ENCODE peak calls at places on chromosomes 16 and 17, in nine cellular contexts. Q is neural progenitor cell, T is heart left ventricle, G is neural crest cell, Z is kidney epithelial cell, A is pancreas, W is sigmoid colon, I is lung, L is breast epithelium. M is an unnamed sample.

GRCh38 chr16:8996891-8997290 is 33.2 kb upstream of the USP7 start:
- DNase-seq in Q (no peak), T (no peak), G (no peak), Z (no peak), A (no peak), W (no peak), I (no peak), L (no peak), M (peak)

GRCh38 chr17:55453836-55454557 is 32.4 kb upstream of the MMD start:
- DNase-seq in Q (no peak), T (no peak), G (no peak), Z (no peak), A (no peak), W (no peak), I (no peak), L (no peak), M (no peak)

GRCh38 chr16:54347961-54348360 is 61.4 kb upstream of the IRX3 start:
- DNase-seq in Q (no peak), T (no peak), G (no peak), Z (no peak), A (no peak), W (peak), I (no peak), L (no peak), M (no peak)

GRCh38 chr17:56548661-56549060 is 44.8 kb upstream of the NOG start:
- DNase-seq in Q (no peak), T (no peak), G (no peak), Z (no peak), A (no peak), W (no peak), I (no peak), L (no peak), M (no peak)

GRCh38 chr17:30226878-30227277 is 8.6 kb downstream of the SLC6A4 start:
- DNase-seq in Q (no peak), T (no peak), G (no peak), Z (no peak), A (no peak), W (no peak), I (no peak), L (no peak), M (no peak)

GRCh38 chr17:1787301-1787902 is 25.5 kb downstream of the SERPINF1 start:
- DNase-seq in Q (no peak), T (peak), G (no peak), Z (peak), A (no peak), W (peak), I (no peak), L (no peak), M (no peak)

GRCh38 chr17:31593806-31594205 is 202.3 kb downstream of the RAB11FIP4 start:
- DNase-seq in Q (no peak), T (peak), G (no peak), Z (no peak), A (no peak), W (no peak), I (no peak), L (no peak), M (no peak)

GRCh38 chr16:74982303-74982702 is 2.6 kb downstream of the WDR59 start:
- DNase-seq in Q (no peak), T (no peak), G (no peak), Z (no peak), A (no peak), W (no peak), I (no peak), L (no peak), M (no peak)

GRCh38 chr17:78434455-78435329 is 56.2 kb downstream of the PGS1 start:
- DNase-seq in Q (no peak), T (no peak), G (no peak), Z (no peak), A (no peak), W (no peak), I (no peak), L (no peak), M (no peak)

GRCh38 chr17:80849119-80849518 is 142.5 kb upstream of the CHMP6 start:
- DNase-seq in Q (no peak), T (no peak), G (no peak), Z (no peak), A (no peak), W (peak), I (no peak), L (no peak), M (no peak)

GRCh38 chr16:58028541-58029070 is 3.1 kb downstream of the MMP15 start:
- DNase-seq in Q (no peak), T (no peak), G (no peak), Z (no peak), A (peak), W (no peak), I (no peak), L (no peak), M (no peak)

GRCh38 chr16:11254913-11255736 is 879 bp downstream of the SOCS1 start:
- DNase-seq in Q (peak), T (peak), G (peak), Z (peak), A (peak), W (peak), I (no peak), L (peak), M (peak)

GRCh38 chr17:10729334-10730193 is at the start of gene TMEM220:
- DNase-seq in Q (peak), T (peak), G (peak), Z (peak), A (peak), W (peak), I (peak), L (peak), M (peak)

GRCh38 chr16:57984443-57985203 is 13.7 kb upstream of the CNGB1 start:
- DNase-seq in Q (peak), T (peak), G (peak), Z (peak), A (peak), W (peak), I (peak), L (peak), M (peak)

GRCh38 chr16:31073073-31073822 is 792 bp downstream of the ZNF668 start:
- DNase-seq in Q (peak), T (peak), G (peak), Z (no peak), A (peak), W (peak), I (peak), L (peak), M (peak)

GRCh38 chr17:27733771-27734170 is 66.6 kb downstream of the NOS2 start:
- DNase-seq in Q (no peak), T (no peak), G (no peak), Z (no peak), A (no peak), W (no peak), I (no peak), L (no peak), M (no peak)

GRCh38 chr17:7857724-7858486 is at the start of gene CYB5D1:
- DNase-seq in Q (peak), T (peak), G (peak), Z (peak), A (peak), W (peak), I (peak), L (peak), M (peak)

GRCh38 chr17:7858487-7858832 is 657 bp downstream of the CYB5D1 start:
- DNase-seq in Q (peak), T (no peak), G (no peak), Z (no peak), A (peak), W (peak), I (no peak), L (peak), M (peak)

GRCh38 chr17:7864995-7865650 is 7.3 kb downstream of the CYB5D1 start:
- DNase-seq in Q (no peak), T (no peak), G (no peak), Z (no peak), A (no peak), W (no peak), I (no peak), L (no peak), M (no peak)

GRCh38 chr17:7859028-7859427 is 1.2 kb downstream of the CYB5D1 start:
- DNase-seq in Q (no peak), T (no peak), G (no peak), Z (no peak), A (no peak), W (no peak), I (no peak), L (peak), M (no peak)

GRCh38 chr17:7862692-7863437 is 5.1 kb downstream of the CYB5D1 start:
- DNase-seq in Q (peak), T (no peak), G (no peak), Z (no peak), A (peak), W (peak), I (no peak), L (peak), M (no peak)
- TF ChIP-seq CTCF in Q (peak), T (peak), G (peak), Z (peak), A (peak), W (peak), I (peak), L (peak), M (peak)

DNA sequence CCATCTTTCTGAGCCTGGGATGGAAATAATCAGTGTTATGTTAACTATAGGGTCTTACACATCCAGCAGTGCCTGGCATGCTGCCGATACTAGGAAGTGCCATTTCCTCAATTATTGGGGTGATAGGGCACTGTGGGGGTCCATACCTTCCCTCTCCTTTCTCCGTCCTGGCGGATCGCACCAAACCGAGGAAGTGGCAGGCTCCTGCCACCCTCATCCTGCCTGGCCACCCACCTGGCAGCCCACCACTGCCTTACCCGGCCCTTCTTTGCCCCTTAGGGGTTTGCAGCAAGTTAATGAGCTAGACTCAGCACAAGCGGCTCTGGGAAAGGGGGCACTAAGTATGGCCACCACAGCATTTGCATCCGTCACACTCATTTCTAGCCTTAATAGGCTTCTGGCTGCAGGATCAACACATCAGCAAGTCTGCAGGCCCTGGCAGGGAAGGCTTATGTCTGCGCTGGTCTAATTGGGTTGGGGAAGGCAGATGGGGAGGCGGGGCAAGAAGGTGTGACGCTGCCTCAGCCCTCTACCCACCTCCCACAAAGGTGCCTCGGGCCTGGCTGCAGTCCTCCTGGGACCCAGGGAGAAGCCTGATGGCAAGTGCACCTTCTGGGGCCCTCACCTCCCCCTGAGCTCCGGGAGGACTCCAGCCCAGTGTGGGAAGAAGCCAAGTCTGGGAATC is 28.6 kb downstream of the DCAKD start:
- DNase-seq in Q (no peak), T (no peak), G (no peak), Z (no peak), A (no peak), W (no peak), I (no peak), L (no peak), M (peak)
- TF ChIP-seq CTCF in Q (no peak), T (no peak), G (no peak), Z (no peak), A (no peak), W (no peak), I (no peak), L (no peak), M (no peak)

DNA sequence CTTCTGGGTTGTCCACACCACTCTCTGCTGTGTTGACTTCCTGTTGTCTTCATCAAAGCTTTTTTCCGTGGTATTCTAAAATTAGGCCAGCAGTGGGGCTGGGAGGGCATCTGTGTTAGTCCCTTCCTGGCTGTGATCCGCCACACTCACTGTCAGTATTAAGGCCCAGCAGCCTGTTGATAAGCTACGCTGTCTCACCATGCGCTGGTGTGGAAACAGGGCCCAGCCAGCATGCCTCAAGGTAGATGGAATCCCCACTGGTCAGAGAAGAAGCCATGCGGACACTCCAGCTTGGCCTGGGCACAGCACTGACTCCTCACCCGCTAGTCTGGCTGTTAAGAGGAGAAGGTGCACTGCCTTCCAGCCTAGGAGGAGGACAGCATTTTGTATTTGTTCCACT is 11.4 kb downstream of the CDR2L start:
- DNase-seq in Q (no peak), T (peak), G (no peak), Z (no peak), A (no peak), W (no peak), I (no peak), L (no peak), M (no peak)
- TF ChIP-seq CTCF in Q (no peak), T (no peak), G (no peak), Z (no peak), A (no peak), W (no peak), I (no peak), L (no peak), M (no peak)

GRCh38 chr17:81959362-81960129 is 1.4 kb downstream of the NOTUM start:
- DNase-seq in Q (peak), T (peak), G (peak), Z (no peak), A (peak), W (peak), I (peak), L (peak), M (peak)
- TF ChIP-seq CTCF in Q (peak), T (peak), G (peak), Z (peak), A (peak), W (no peak), I (peak), L (peak), M (peak)

DNA sequence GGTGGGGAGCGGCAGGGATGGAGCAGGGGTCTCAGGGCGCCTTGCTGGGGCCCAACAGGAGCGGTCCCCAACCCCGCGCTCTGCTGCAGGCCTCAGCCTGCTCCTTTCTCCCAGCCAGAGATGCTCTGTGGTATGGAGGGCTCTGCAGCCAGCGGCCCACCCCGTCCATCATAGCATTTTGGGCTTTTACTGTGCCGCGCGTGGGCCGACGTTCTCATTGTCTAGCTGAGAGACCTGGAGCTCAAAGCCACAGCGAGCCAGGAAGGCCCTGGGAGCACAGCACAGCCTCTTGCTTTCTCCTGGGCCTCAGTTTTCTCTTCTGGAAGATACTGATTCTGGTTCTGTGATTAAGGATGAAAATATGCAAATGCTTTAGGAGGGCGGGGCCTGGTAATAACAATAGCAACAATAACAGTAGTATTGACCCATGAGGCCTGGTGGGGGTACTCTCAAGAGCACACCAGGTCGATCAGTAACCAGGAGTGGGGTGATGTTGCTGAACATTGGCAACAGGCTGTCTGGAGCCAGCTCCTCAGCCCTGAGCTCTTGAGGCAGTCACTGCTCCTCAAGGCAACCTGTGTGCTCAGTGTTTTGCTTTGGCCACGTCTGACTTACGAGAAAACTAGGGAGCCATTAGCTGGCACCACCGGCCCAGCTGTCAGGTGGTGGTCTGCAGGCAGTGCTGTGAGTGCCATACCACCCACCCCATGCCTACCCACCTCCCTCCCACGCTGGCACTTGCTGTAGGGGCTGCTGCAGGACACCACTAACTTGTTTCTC is 1.1 kb upstream of the RASD1 start:
- DNase-seq in Q (no peak), T (peak), G (no peak), Z (no peak), A (no peak), W (no peak), I (no peak), L (no peak), M (no peak)
- TF ChIP-seq CTCF in Q (no peak), T (no peak), G (no peak), Z (no peak), A (no peak), W (no peak), I (no peak), L (no peak), M (peak)

GRCh38 chr16:73846292-73846849 is 450.2 kb upstream of the PSMD7 start:
- DNase-seq in Q (peak), T (no peak), G (no peak), Z (no peak), A (no peak), W (no peak), I (no peak), L (no peak), M (peak)
- TF ChIP-seq CTCF in Q (peak), T (no peak), G (no peak), Z (no peak), A (no peak), W (no peak), I (no peak), L (no peak), M (no peak)

DNA sequence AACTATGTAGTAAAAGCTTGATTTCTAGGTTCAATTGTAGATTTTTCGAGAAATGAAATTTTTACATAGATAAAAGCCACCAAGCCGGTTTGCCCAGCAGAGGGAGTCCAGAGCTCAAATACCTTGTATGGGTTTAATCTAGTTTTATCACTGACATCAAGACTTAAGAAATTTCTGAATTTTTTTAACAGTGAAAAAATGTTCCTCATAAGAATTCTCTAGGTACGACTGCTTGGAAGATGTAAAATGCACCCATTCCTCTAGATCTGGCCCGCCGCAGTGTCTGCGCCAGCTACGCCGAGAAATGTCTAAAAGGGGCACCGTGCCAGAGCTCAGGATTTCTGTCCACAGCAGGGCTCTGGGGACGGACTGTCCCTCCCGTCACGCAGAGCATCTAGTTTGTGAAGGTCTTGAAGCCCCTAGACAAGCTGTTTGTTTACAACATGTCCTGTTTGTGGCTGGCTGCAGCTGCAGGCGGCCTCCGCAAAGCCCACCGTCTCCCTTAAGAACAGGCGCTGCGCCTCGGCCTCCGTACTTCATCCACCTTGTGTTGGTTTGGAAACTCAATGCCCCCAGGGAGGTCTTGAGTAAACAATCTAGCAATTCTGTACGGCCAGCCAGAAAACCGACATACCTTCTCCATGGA is 24.8 kb downstream of the MAP1LC3B start:
- DNase-seq in Q (peak), T (no peak), G (no peak), Z (no peak), A (no peak), W (peak), I (no peak), L (no peak), M (no peak)
- TF ChIP-seq CTCF in Q (peak), T (peak), G (peak), Z (peak), A (peak), W (peak), I (peak), L (peak), M (peak)

GRCh38 chr17:63836811-63837210 is 5.7 kb downstream of the SMARCD2 start:
- DNase-seq in Q (no peak), T (no peak), G (no peak), Z (no peak), A (no peak), W (no peak), I (no peak), L (no peak), M (no peak)

GRCh38 chr17:63834431-63835166 is 7.1 kb upstream of the FTSJ3 start:
- DNase-seq in Q (peak), T (no peak), G (peak), Z (no peak), A (no peak), W (peak), I (peak), L (no peak), M (peak)

GRCh38 chr17:63833741-63834373 is 6.4 kb upstream of the FTSJ3 start:
- DNase-seq in Q (no peak), T (no peak), G (no peak), Z (no peak), A (no peak), W (no peak), I (no peak), L (no peak), M (no peak)

GRCh38 chr17:63833026-63833740 is 5.7 kb upstream of the FTSJ3 start:
- DNase-seq in Q (no peak), T (no peak), G (no peak), Z (no peak), A (no peak), W (no peak), I (no peak), L (no peak), M (no peak)

GRCh38 chr17:63835167-63835720 is 7.2 kb downstream of the SMARCD2 start:
- DNase-seq in Q (no peak), T (no peak), G (no peak), Z (no peak), A (no peak), W (peak), I (no peak), L (no peak), M (no peak)
- TF ChIP-seq CTCF in Q (no peak), T (no peak), G (no peak), Z (no peak), A (no peak), W (no peak), I (no peak), L (no peak), M (no peak)

DNA sequence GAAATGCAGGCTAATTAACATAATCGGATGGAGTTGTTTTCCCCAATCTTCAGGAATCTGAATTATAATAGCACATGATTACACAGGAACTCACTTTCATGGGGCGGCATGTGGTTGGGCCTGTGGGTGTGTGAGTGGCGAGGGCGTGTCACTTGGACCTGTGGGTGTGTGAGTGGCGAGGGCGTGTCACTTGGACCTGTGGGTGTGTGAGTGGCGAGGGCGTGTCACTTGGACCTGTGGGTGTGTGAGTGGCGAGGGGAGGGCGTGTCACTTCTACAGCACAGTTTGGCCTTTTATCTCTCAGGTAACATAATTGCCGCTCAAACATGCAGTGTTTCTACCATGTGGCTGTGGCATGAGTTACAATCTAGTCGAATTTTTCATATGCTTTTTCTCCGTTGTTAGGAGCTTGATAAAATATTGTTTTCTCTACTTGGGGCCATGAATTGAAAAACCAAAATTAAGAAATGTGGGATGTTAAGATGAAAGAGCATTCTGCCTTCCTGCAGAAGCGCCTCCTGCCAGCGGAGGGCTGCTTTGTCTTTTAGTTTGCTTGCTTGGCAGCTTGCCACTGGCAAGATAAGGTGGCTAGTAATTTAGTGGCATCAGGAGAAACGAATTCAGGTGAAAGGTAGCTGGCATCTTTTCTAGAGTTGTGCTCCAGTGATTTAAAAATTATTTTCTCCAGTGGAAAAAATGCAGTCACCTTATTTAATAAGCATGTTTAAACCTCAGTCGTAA is 36.2 kb downstream of the USP10 start:
- DNase-seq in Q (no peak), T (peak), G (no peak), Z (no peak), A (no peak), W (no peak), I (peak), L (no peak), M (no peak)
- TF ChIP-seq CTCF in Q (no peak), T (no peak), G (peak), Z (no peak), A (no peak), W (no peak), I (no peak), L (no peak), M (no peak)

M was measured in glutamatergic neuron.